ENCODE peak calls at places on chromosomes 13 and 19, in nine cellular contexts. V is stomach, M is adrenal gland, W is breast epithelium, Q is heart right ventricle, X is lung, S is DND-41, Y is thyroid gland, J is astrocyte. O is an unnamed sample.
A peak's percentile ranks its signal among the peaks of the same experiment; 100 is the strongest.

GRCh38 chr19:35357867-35358573 is at the start of gene FFAR3:
- DNase-seq in V (peak; percentile 75), M (no peak), W (peak; percentile 31), Q (peak; percentile 29), X (no peak), S (peak; percentile 5), Y (no peak), J (no peak), O (peak; percentile 17)

GRCh38 chr19:4508698-4509097 is 9.6 kb downstream of the PLIN4 start:
- DNase-seq in V (no peak), M (no peak), W (no peak), Q (no peak), X (no peak), S (no peak), Y (no peak), J (no peak), O (no peak)

GRCh38 chr19:28948531-28948930 is 264.4 kb downstream of the UQCRFS1 start:
- DNase-seq in V (no peak), M (no peak), W (no peak), Q (no peak), X (no peak), S (no peak), Y (no peak), J (no peak), O (no peak)

GRCh38 chr13:112643759-112644459 is 45.9 kb upstream of the ATP11A start:
- DNase-seq in V (peak; percentile 84), M (no peak), W (peak; percentile 31), Q (no peak), X (peak; percentile 78), S (no peak), Y (peak; percentile 70), J (no peak), O (no peak)

GRCh38 chr13:55007681-55008080 is 1979.1 kb downstream of the OLFM4 start:
- DNase-seq in V (no peak), M (no peak), W (no peak), Q (no peak), X (no peak), S (no peak), Y (peak; percentile 81), J (no peak), O (no peak)

GRCh38 chr19:8607386-8607785 is 3.1 kb downstream of the ADAMTS10 start:
- DNase-seq in V (no peak), M (no peak), W (no peak), Q (peak; percentile 50), X (no peak), S (no peak), Y (no peak), J (peak; percentile 82), O (no peak)

GRCh38 chr13:43269037-43269476 is 245.7 kb downstream of the DNAJC15 start:
- DNase-seq in V (peak; percentile 70), M (no peak), W (no peak), Q (no peak), X (peak; percentile 57), S (no peak), Y (no peak), J (peak; percentile 99), O (no peak)

GRCh38 chr13:88948501-88948900 is 1277.3 kb downstream of the SLITRK5 start:
- DNase-seq in V (no peak), M (no peak), W (no peak), Q (no peak), X (no peak), S (no peak), Y (no peak), J (no peak), O (no peak)

GRCh38 chr13:81017525-81018152 is 676.7 kb upstream of the SPRY2 start:
- DNase-seq in V (no peak), M (no peak), W (no peak), Q (no peak), X (no peak), S (no peak), Y (no peak), J (peak; percentile 13), O (no peak)

GRCh38 chr19:4030981-4031380 is 23.4 kb downstream of the PIAS4 start:
- DNase-seq in V (no peak), M (no peak), W (no peak), Q (no peak), X (no peak), S (no peak), Y (no peak), J (no peak), O (no peak)

GRCh38 chr13:40789275-40790231 is at the start of gene SLC25A15:
- DNase-seq in V (peak; percentile 87), M (peak; percentile 64), W (peak; percentile 62), Q (peak; percentile 77), X (peak; percentile 81), S (peak; percentile 83), Y (peak; percentile 91), J (peak; percentile 63), O (peak; percentile 67)

GRCh38 chr13:23212621-23213020 is 31.8 kb downstream of the SGCG start:
- DNase-seq in V (no peak), M (no peak), W (no peak), Q (no peak), X (no peak), S (no peak), Y (no peak), J (peak; percentile 33), O (no peak)

GRCh38 chr13:84896128-84896527 is 903.1 kb downstream of the SLITRK6 start:
- DNase-seq in V (no peak), M (peak; percentile 39), W (no peak), Q (no peak), X (no peak), S (peak; percentile 45), Y (peak; percentile 39), J (peak; percentile 18), O (no peak)

GRCh38 chr19:13033819-13034611 is 38.7 kb downstream of the NFIX start:
- DNase-seq in V (peak; percentile 77), M (peak; percentile 85), W (peak; percentile 83), Q (peak; percentile 85), X (peak; percentile 78), S (peak; percentile 57), Y (peak; percentile 97), J (peak; percentile 55), O (peak; percentile 74)

GRCh38 chr19:49930483-49931011 is 1.2 kb upstream of the NUP62 start:
- DNase-seq in V (no peak), M (peak; percentile 69), W (no peak), Q (peak; percentile 59), X (no peak), S (peak; percentile 52), Y (no peak), J (no peak), O (no peak)
- H3K4me3 ChIP-seq in V (peak overlapping the region; percentile 93), M (no peak overlapping the region), W (peak overlapping the region; percentile 94), Q (peak overlapping the region; percentile 75), X (no peak overlapping the region), S (peak overlapping the region; percentile 38), Y (no peak overlapping the region), J (peak overlapping the region; percentile 43), O (peak overlapping the region; percentile 88)

DNA sequence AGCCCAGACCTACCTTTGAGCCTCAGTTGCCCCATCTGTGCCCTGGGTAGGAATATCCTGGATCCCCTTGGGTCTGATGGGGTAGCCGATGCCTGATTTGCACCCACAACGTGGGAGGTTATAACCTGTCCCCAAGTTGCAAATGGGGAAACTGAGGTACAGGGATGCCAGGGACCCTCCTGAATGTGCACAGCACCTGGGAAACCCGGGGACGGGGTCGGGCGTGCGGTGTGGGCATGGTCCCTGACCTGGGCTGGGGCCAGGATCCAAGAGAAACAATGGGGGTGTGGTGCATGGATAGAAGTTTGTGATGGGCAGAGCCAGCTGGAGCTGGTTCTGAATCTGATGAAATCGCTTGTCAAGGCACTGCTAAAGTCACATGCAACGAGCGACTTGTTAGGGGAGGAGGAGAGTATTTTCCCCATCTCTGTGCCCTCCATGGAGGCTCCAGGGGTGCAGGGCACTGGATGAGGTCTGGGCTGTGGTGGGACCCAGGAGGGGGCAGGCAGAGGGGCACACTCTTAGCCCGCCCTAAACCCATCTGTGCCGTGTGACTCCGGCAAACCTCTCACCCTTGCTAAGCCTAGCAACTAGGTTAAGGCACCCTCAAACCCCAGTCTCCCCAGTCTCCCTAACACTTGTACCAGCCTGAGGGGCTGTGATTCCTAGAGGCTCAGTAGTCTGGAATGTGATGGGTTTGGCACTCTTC is 739 bp downstream of the GDF15 start:
- DNase-seq in V (no peak), M (no peak), W (no peak), Q (no peak), X (no peak), S (no peak), Y (no peak), J (no peak), O (no peak)
- H3K36me3 ChIP-seq in V (no peaks in the 10 kb centered on the region), M (no peaks in the 10 kb centered on the region), W (no peaks in the 10 kb centered on the region), Q (no peaks in the 10 kb centered on the region), X (no peaks in the 10 kb centered on the region), S (no peaks in the 10 kb centered on the region), Y (no peaks in the 10 kb centered on the region), J (no peaks in the 10 kb centered on the region), O (no peaks in the 10 kb centered on the region)

DNA sequence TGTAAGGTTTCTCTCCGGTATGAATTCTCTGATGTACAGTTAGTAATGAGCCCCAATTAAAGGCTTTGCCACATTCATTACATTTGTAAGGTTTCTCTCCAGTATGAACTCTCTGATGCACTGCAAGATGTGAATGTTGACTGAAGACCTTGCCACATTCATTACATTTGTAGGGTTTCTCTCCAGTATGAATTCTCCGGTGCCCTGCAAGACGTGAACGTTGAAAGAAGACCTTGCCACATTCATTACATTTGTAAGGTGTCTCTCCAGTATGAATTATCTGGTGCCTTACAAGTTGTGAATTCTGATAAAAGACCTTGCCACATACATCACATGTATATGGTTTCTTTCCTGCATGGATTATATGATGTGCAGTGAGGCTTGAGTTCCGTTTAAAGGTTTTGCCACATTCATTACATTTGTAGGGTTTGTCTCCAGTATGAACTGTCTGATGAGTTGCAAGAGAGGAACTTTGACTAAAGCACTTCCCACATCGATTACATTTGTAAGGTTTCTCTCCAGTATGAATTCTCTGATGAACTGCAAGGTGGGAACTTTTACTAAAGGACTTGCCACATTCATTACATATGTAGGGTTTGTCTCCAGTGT is 17.7 kb upstream of the ZNF432 start:
- DNase-seq in V (no peak), M (no peak), W (no peak), Q (no peak), X (no peak), S (no peak), Y (no peak), J (no peak), O (no peak)
- H3K4me3 ChIP-seq in V (no peak overlapping the region), M (no peak overlapping the region), W (peak overlapping the region; percentile 24), Q (no peak overlapping the region), X (no peak overlapping the region), S (no peak overlapping the region), Y (no peak overlapping the region), J (no peak overlapping the region), O (no peak overlapping the region)

GRCh38 chr19:38697641-38698071 is 46.6 kb downstream of the CAPN12 start:
- DNase-seq in V (no peak), M (no peak), W (no peak), Q (no peak), X (no peak), S (no peak), Y (no peak), J (no peak), O (no peak)

GRCh38 chr19:38698225-38699026 is 45.8 kb downstream of the CAPN12 start:
- DNase-seq in V (no peak), M (no peak), W (no peak), Q (no peak), X (no peak), S (no peak), Y (no peak), J (no peak), O (no peak)

GRCh38 chr19:38696733-38697055 is 47.6 kb downstream of the CAPN12 start:
- DNase-seq in V (no peak), M (no peak), W (no peak), Q (no peak), X (no peak), S (no peak), Y (no peak), J (no peak), O (no peak)

GRCh38 chr19:38695832-38696732 is 48.2 kb downstream of the CAPN12 start:
- DNase-seq in V (no peak), M (peak; percentile 30), W (no peak), Q (peak; percentile 7), X (no peak), S (no peak), Y (peak; percentile 91), J (no peak), O (no peak)

GRCh38 chr19:38697197-38697596 is 47.1 kb downstream of the CAPN12 start:
- DNase-seq in V (no peak), M (peak; percentile 28), W (no peak), Q (no peak), X (no peak), S (no peak), Y (no peak), J (no peak), O (no peak)
- H3K36me3 ChIP-seq in V (peaks cover 14% of the 10 kb centered on the region), M (no peaks in the 10 kb centered on the region), W (no peaks in the 10 kb centered on the region), Q (peaks cover 7% of the 10 kb centered on the region), X (peaks cover 4% of the 10 kb centered on the region), S (peaks cover 56% of the 10 kb centered on the region), Y (peaks cover 4% of the 10 kb centered on the region), J (peaks cover 30% of the 10 kb centered on the region), O (no peaks in the 10 kb centered on the region)